ENCODE peak calls at places on chromosomes 16 and 17, in ten cellular contexts. One of them, this sample, is unnamed.

GRCh38 chr17:82196273-82196672 is 16.4 kb downstream of the CCDC57 start:
- DNase-seq in C1 segment of cervical spinal cord: no peak
- DNase-seq in islet precursor cell: no peak
- DNase-seq in keratinocyte: no peak
- DNase-seq in posterior cingulate gyrus: no peak
- DNase-seq in T-cell: no peak
- DNase-seq in foreskin fibroblast: no peak
- DNase-seq in stimulated activated CD4-positive, alpha-beta T cell treated with anti-CD3 and anti-CD28 coated beads, TNF-alpha, amount 100 ng/mL, for 48 hours: no peak
- DNase-seq in activated CD8-positive, alpha-beta memory T cell treated with anti-CD3 and anti-CD28 coated beads, Interleukin-2, amount 10 ng/mL, durations not matched to agents 7 days and 5 days: no peak
- DNase-seq in stimulated activated naive CD8-positive, alpha-beta T cell treated with anti-CD3 and anti-CD28 coated beads, Interleukin-15, amount 100 ng/mL, for 72 hours: no peak
- DNase-seq in this sample: no peak

GRCh38 chr17:78367193-78367592 is 7.3 kb upstream of the SOCS3 start:
- DNase-seq in posterior cingulate gyrus: no peak
- DNase-seq in islet precursor cell: peak; percentile 61
- DNase-seq in foreskin fibroblast: no peak
- DNase-seq in stimulated activated CD4-positive, alpha-beta T cell treated with anti-CD3 and anti-CD28 coated beads, TNF-alpha, amount 100 ng/mL, for 48 hours: no peak
- DNase-seq in stimulated activated naive CD8-positive, alpha-beta T cell treated with anti-CD3 and anti-CD28 coated beads, Interleukin-15, amount 100 ng/mL, for 72 hours: no peak
- DNase-seq in T-cell: no peak
- DNase-seq in keratinocyte: no peak
- DNase-seq in C1 segment of cervical spinal cord: no peak
- DNase-seq in activated CD8-positive, alpha-beta memory T cell treated with anti-CD3 and anti-CD28 coated beads, Interleukin-2, amount 10 ng/mL, durations not matched to agents 7 days and 5 days: no peak
- DNase-seq in this sample: no peak

GRCh38 chr17:28760987-28761562 is 17.3 kb downstream of the TRAF4 start:
- DNase-seq in posterior cingulate gyrus: no peak
- DNase-seq in keratinocyte: no peak
- DNase-seq in stimulated activated CD4-positive, alpha-beta T cell treated with anti-CD3 and anti-CD28 coated beads, TNF-alpha, amount 100 ng/mL, for 48 hours: no peak
- DNase-seq in activated CD8-positive, alpha-beta memory T cell treated with anti-CD3 and anti-CD28 coated beads, Interleukin-2, amount 10 ng/mL, durations not matched to agents 7 days and 5 days: no peak
- DNase-seq in stimulated activated naive CD8-positive, alpha-beta T cell treated with anti-CD3 and anti-CD28 coated beads, Interleukin-15, amount 100 ng/mL, for 72 hours: no peak
- DNase-seq in islet precursor cell: no peak
- DNase-seq in foreskin fibroblast: peak; percentile 65
- DNase-seq in C1 segment of cervical spinal cord: peak; percentile 94
- DNase-seq in T-cell: no peak
- DNase-seq in this sample: peak; percentile 68

GRCh38 chr17:63542942-63543821 is 7.1 kb upstream of the DCAF7 start:
- DNase-seq in stimulated activated naive CD8-positive, alpha-beta T cell treated with anti-CD3 and anti-CD28 coated beads, Interleukin-15, amount 100 ng/mL, for 72 hours: no peak
- DNase-seq in stimulated activated CD4-positive, alpha-beta T cell treated with anti-CD3 and anti-CD28 coated beads, TNF-alpha, amount 100 ng/mL, for 48 hours: no peak
- DNase-seq in activated CD8-positive, alpha-beta memory T cell treated with anti-CD3 and anti-CD28 coated beads, Interleukin-2, amount 10 ng/mL, durations not matched to agents 7 days and 5 days: no peak
- DNase-seq in T-cell: no peak
- DNase-seq in keratinocyte: no peak
- DNase-seq in posterior cingulate gyrus: peak; percentile 40
- DNase-seq in foreskin fibroblast: no peak
- DNase-seq in islet precursor cell: peak; percentile 56
- DNase-seq in C1 segment of cervical spinal cord: no peak
- DNase-seq in this sample: no peak

GRCh38 chr17:80857721-80858171 is 133.9 kb upstream of the CHMP6 start:
- DNase-seq in posterior cingulate gyrus: peak; percentile 76
- DNase-seq in foreskin fibroblast: no peak
- DNase-seq in stimulated activated CD4-positive, alpha-beta T cell treated with anti-CD3 and anti-CD28 coated beads, TNF-alpha, amount 100 ng/mL, for 48 hours: no peak
- DNase-seq in T-cell: no peak
- DNase-seq in C1 segment of cervical spinal cord: no peak
- DNase-seq in stimulated activated naive CD8-positive, alpha-beta T cell treated with anti-CD3 and anti-CD28 coated beads, Interleukin-15, amount 100 ng/mL, for 72 hours: no peak
- DNase-seq in keratinocyte: no peak
- DNase-seq in islet precursor cell: no peak
- DNase-seq in activated CD8-positive, alpha-beta memory T cell treated with anti-CD3 and anti-CD28 coated beads, Interleukin-2, amount 10 ng/mL, durations not matched to agents 7 days and 5 days: no peak
- DNase-seq in this sample: no peak

GRCh38 chr17:47332287-47332686 is 8.5 kb downstream of the EFCAB13 start:
- DNase-seq in stimulated activated CD4-positive, alpha-beta T cell treated with anti-CD3 and anti-CD28 coated beads, TNF-alpha, amount 100 ng/mL, for 48 hours: no peak
- DNase-seq in foreskin fibroblast: no peak
- DNase-seq in C1 segment of cervical spinal cord: no peak
- DNase-seq in posterior cingulate gyrus: no peak
- DNase-seq in stimulated activated naive CD8-positive, alpha-beta T cell treated with anti-CD3 and anti-CD28 coated beads, Interleukin-15, amount 100 ng/mL, for 72 hours: no peak
- DNase-seq in T-cell: no peak
- DNase-seq in keratinocyte: no peak
- DNase-seq in activated CD8-positive, alpha-beta memory T cell treated with anti-CD3 and anti-CD28 coated beads, Interleukin-2, amount 10 ng/mL, durations not matched to agents 7 days and 5 days: no peak
- DNase-seq in islet precursor cell: no peak
- DNase-seq in this sample: no peak

GRCh38 chr17:12730421-12730820 is 58.9 kb upstream of the ARHGAP44 start:
- DNase-seq in stimulated activated CD4-positive, alpha-beta T cell treated with anti-CD3 and anti-CD28 coated beads, TNF-alpha, amount 100 ng/mL, for 48 hours: no peak
- DNase-seq in islet precursor cell: no peak
- DNase-seq in activated CD8-positive, alpha-beta memory T cell treated with anti-CD3 and anti-CD28 coated beads, Interleukin-2, amount 10 ng/mL, durations not matched to agents 7 days and 5 days: no peak
- DNase-seq in posterior cingulate gyrus: no peak
- DNase-seq in keratinocyte: no peak
- DNase-seq in foreskin fibroblast: no peak
- DNase-seq in C1 segment of cervical spinal cord: no peak
- DNase-seq in stimulated activated naive CD8-positive, alpha-beta T cell treated with anti-CD3 and anti-CD28 coated beads, Interleukin-15, amount 100 ng/mL, for 72 hours: no peak
- DNase-seq in T-cell: no peak
- DNase-seq in this sample: no peak

GRCh38 chr16:50096791-50097190 is 31.0 kb downstream of the HEATR3 start:
- DNase-seq in T-cell: no peak
- DNase-seq in keratinocyte: no peak
- DNase-seq in stimulated activated CD4-positive, alpha-beta T cell treated with anti-CD3 and anti-CD28 coated beads, TNF-alpha, amount 100 ng/mL, for 48 hours: no peak
- DNase-seq in stimulated activated naive CD8-positive, alpha-beta T cell treated with anti-CD3 and anti-CD28 coated beads, Interleukin-15, amount 100 ng/mL, for 72 hours: no peak
- DNase-seq in islet precursor cell: no peak
- DNase-seq in activated CD8-positive, alpha-beta memory T cell treated with anti-CD3 and anti-CD28 coated beads, Interleukin-2, amount 10 ng/mL, durations not matched to agents 7 days and 5 days: no peak
- DNase-seq in C1 segment of cervical spinal cord: no peak
- DNase-seq in posterior cingulate gyrus: no peak
- DNase-seq in foreskin fibroblast: peak; percentile 82
- DNase-seq in this sample: no peak

GRCh38 chr17:27649929-27650328 is 18.9 kb downstream of the LGALS9 start:
- DNase-seq in foreskin fibroblast: no peak
- DNase-seq in keratinocyte: no peak
- DNase-seq in islet precursor cell: no peak
- DNase-seq in activated CD8-positive, alpha-beta memory T cell treated with anti-CD3 and anti-CD28 coated beads, Interleukin-2, amount 10 ng/mL, durations not matched to agents 7 days and 5 days: no peak
- DNase-seq in posterior cingulate gyrus: peak; percentile 92
- DNase-seq in stimulated activated CD4-positive, alpha-beta T cell treated with anti-CD3 and anti-CD28 coated beads, TNF-alpha, amount 100 ng/mL, for 48 hours: no peak
- DNase-seq in stimulated activated naive CD8-positive, alpha-beta T cell treated with anti-CD3 and anti-CD28 coated beads, Interleukin-15, amount 100 ng/mL, for 72 hours: no peak
- DNase-seq in C1 segment of cervical spinal cord: peak; percentile 28
- DNase-seq in T-cell: no peak
- DNase-seq in this sample: peak; percentile 66

GRCh38 chr16:49650603-49651002 is 205.3 kb downstream of the ZNF423 start:
- DNase-seq in islet precursor cell: no peak
- DNase-seq in C1 segment of cervical spinal cord: no peak
- DNase-seq in foreskin fibroblast: no peak
- DNase-seq in stimulated activated naive CD8-positive, alpha-beta T cell treated with anti-CD3 and anti-CD28 coated beads, Interleukin-15, amount 100 ng/mL, for 72 hours: no peak
- DNase-seq in activated CD8-positive, alpha-beta memory T cell treated with anti-CD3 and anti-CD28 coated beads, Interleukin-2, amount 10 ng/mL, durations not matched to agents 7 days and 5 days: no peak
- DNase-seq in posterior cingulate gyrus: no peak
- DNase-seq in T-cell: no peak
- DNase-seq in stimulated activated CD4-positive, alpha-beta T cell treated with anti-CD3 and anti-CD28 coated beads, TNF-alpha, amount 100 ng/mL, for 48 hours: no peak
- DNase-seq in keratinocyte: no peak
- DNase-seq in this sample: no peak

GRCh38 chr17:74368341-74369152 is 1.2 kb downstream of the GPR142 start:
- DNase-seq in foreskin fibroblast: peak; percentile 28
- DNase-seq in T-cell: peak; percentile 75
- DNase-seq in stimulated activated naive CD8-positive, alpha-beta T cell treated with anti-CD3 and anti-CD28 coated beads, Interleukin-15, amount 100 ng/mL, for 72 hours: peak; percentile 64
- DNase-seq in C1 segment of cervical spinal cord: peak; percentile 42
- DNase-seq in posterior cingulate gyrus: peak; percentile 94
- DNase-seq in stimulated activated CD4-positive, alpha-beta T cell treated with anti-CD3 and anti-CD28 coated beads, TNF-alpha, amount 100 ng/mL, for 48 hours: peak; percentile 61
- DNase-seq in islet precursor cell: peak; percentile 82
- DNase-seq in activated CD8-positive, alpha-beta memory T cell treated with anti-CD3 and anti-CD28 coated beads, Interleukin-2, amount 10 ng/mL, durations not matched to agents 7 days and 5 days: peak; percentile 78
- DNase-seq in keratinocyte: no peak
- DNase-seq in this sample: peak; percentile 61

GRCh38 chr17:12256380-12256995 is 235.8 kb downstream of the MAP2K4 start:
- DNase-seq in C1 segment of cervical spinal cord: peak; percentile 7
- DNase-seq in islet precursor cell: no peak
- DNase-seq in stimulated activated naive CD8-positive, alpha-beta T cell treated with anti-CD3 and anti-CD28 coated beads, Interleukin-15, amount 100 ng/mL, for 72 hours: peak; percentile 17
- DNase-seq in posterior cingulate gyrus: no peak
- DNase-seq in stimulated activated CD4-positive, alpha-beta T cell treated with anti-CD3 and anti-CD28 coated beads, TNF-alpha, amount 100 ng/mL, for 48 hours: no peak
- DNase-seq in foreskin fibroblast: peak; percentile 23
- DNase-seq in T-cell: no peak
- DNase-seq in activated CD8-positive, alpha-beta memory T cell treated with anti-CD3 and anti-CD28 coated beads, Interleukin-2, amount 10 ng/mL, durations not matched to agents 7 days and 5 days: no peak
- DNase-seq in keratinocyte: no peak
- DNase-seq in this sample: no peak

GRCh38 chr16:67673712-67674580 is 7.3 kb downstream of the C16orf86 start:
- DNase-seq in stimulated activated naive CD8-positive, alpha-beta T cell treated with anti-CD3 and anti-CD28 coated beads, Interleukin-15, amount 100 ng/mL, for 72 hours: no peak
- DNase-seq in activated CD8-positive, alpha-beta memory T cell treated with anti-CD3 and anti-CD28 coated beads, Interleukin-2, amount 10 ng/mL, durations not matched to agents 7 days and 5 days: no peak
- DNase-seq in C1 segment of cervical spinal cord: peak; percentile 72
- DNase-seq in posterior cingulate gyrus: no peak
- DNase-seq in T-cell: no peak
- DNase-seq in stimulated activated CD4-positive, alpha-beta T cell treated with anti-CD3 and anti-CD28 coated beads, TNF-alpha, amount 100 ng/mL, for 48 hours: no peak
- DNase-seq in islet precursor cell: peak; percentile 51
- DNase-seq in keratinocyte: no peak
- DNase-seq in foreskin fibroblast: no peak
- DNase-seq in this sample: peak; percentile 39

GRCh38 chr16:10362077-10362863 is 23.6 kb upstream of the ATF7IP2 start:
- DNase-seq in islet precursor cell: no peak
- DNase-seq in foreskin fibroblast: no peak
- DNase-seq in stimulated activated CD4-positive, alpha-beta T cell treated with anti-CD3 and anti-CD28 coated beads, TNF-alpha, amount 100 ng/mL, for 48 hours: no peak
- DNase-seq in keratinocyte: no peak
- DNase-seq in T-cell: peak; percentile 3
- DNase-seq in posterior cingulate gyrus: no peak
- DNase-seq in stimulated activated naive CD8-positive, alpha-beta T cell treated with anti-CD3 and anti-CD28 coated beads, Interleukin-15, amount 100 ng/mL, for 72 hours: no peak
- DNase-seq in C1 segment of cervical spinal cord: no peak
- DNase-seq in activated CD8-positive, alpha-beta memory T cell treated with anti-CD3 and anti-CD28 coated beads, Interleukin-2, amount 10 ng/mL, durations not matched to agents 7 days and 5 days: no peak
- DNase-seq in this sample: no peak

GRCh38 chr17:73546770-73547345 is 97.4 kb downstream of the SDK2 start:
- DNase-seq in T-cell: peak; percentile 51
- DNase-seq in posterior cingulate gyrus: peak; percentile 66
- DNase-seq in C1 segment of cervical spinal cord: no peak
- DNase-seq in stimulated activated naive CD8-positive, alpha-beta T cell treated with anti-CD3 and anti-CD28 coated beads, Interleukin-15, amount 100 ng/mL, for 72 hours: no peak
- DNase-seq in keratinocyte: peak; percentile 45
- DNase-seq in foreskin fibroblast: peak; percentile 4
- DNase-seq in stimulated activated CD4-positive, alpha-beta T cell treated with anti-CD3 and anti-CD28 coated beads, TNF-alpha, amount 100 ng/mL, for 48 hours: no peak
- DNase-seq in islet precursor cell: peak; percentile 92
- DNase-seq in activated CD8-positive, alpha-beta memory T cell treated with anti-CD3 and anti-CD28 coated beads, Interleukin-2, amount 10 ng/mL, durations not matched to agents 7 days and 5 days: peak; percentile 58
- DNase-seq in this sample: no peak

GRCh38 chr17:20935740-20936139 is 107.1 kb downstream of the USP22 start:
- DNase-seq in activated CD8-positive, alpha-beta memory T cell treated with anti-CD3 and anti-CD28 coated beads, Interleukin-2, amount 10 ng/mL, durations not matched to agents 7 days and 5 days: no peak
- DNase-seq in islet precursor cell: no peak
- DNase-seq in C1 segment of cervical spinal cord: no peak
- DNase-seq in stimulated activated CD4-positive, alpha-beta T cell treated with anti-CD3 and anti-CD28 coated beads, TNF-alpha, amount 100 ng/mL, for 48 hours: no peak
- DNase-seq in T-cell: no peak
- DNase-seq in foreskin fibroblast: peak; percentile 49
- DNase-seq in keratinocyte: no peak
- DNase-seq in posterior cingulate gyrus: no peak
- DNase-seq in stimulated activated naive CD8-positive, alpha-beta T cell treated with anti-CD3 and anti-CD28 coated beads, Interleukin-15, amount 100 ng/mL, for 72 hours: no peak
- DNase-seq in this sample: no peak

GRCh38 chr17:12850996-12851395 is 61.7 kb downstream of the ARHGAP44 start:
- DNase-seq in C1 segment of cervical spinal cord: no peak
- DNase-seq in posterior cingulate gyrus: peak; percentile 90
- DNase-seq in keratinocyte: no peak
- DNase-seq in stimulated activated naive CD8-positive, alpha-beta T cell treated with anti-CD3 and anti-CD28 coated beads, Interleukin-15, amount 100 ng/mL, for 72 hours: no peak
- DNase-seq in foreskin fibroblast: no peak
- DNase-seq in activated CD8-positive, alpha-beta memory T cell treated with anti-CD3 and anti-CD28 coated beads, Interleukin-2, amount 10 ng/mL, durations not matched to agents 7 days and 5 days: no peak
- DNase-seq in T-cell: no peak
- DNase-seq in islet precursor cell: no peak
- DNase-seq in stimulated activated CD4-positive, alpha-beta T cell treated with anti-CD3 and anti-CD28 coated beads, TNF-alpha, amount 100 ng/mL, for 48 hours: no peak
- DNase-seq in this sample: no peak

GRCh38 chr16:57998484-57998883 is 2.0 kb downstream of the ZNF319 start:
- DNase-seq in islet precursor cell: peak; percentile 89
- DNase-seq in activated CD8-positive, alpha-beta memory T cell treated with anti-CD3 and anti-CD28 coated beads, Interleukin-2, amount 10 ng/mL, durations not matched to agents 7 days and 5 days: peak; percentile 93
- DNase-seq in stimulated activated CD4-positive, alpha-beta T cell treated with anti-CD3 and anti-CD28 coated beads, TNF-alpha, amount 100 ng/mL, for 48 hours: no peak
- DNase-seq in foreskin fibroblast: no peak
- DNase-seq in keratinocyte: peak; percentile 38
- DNase-seq in posterior cingulate gyrus: peak; percentile 70
- DNase-seq in C1 segment of cervical spinal cord: no peak
- DNase-seq in T-cell: peak; percentile 68
- DNase-seq in stimulated activated naive CD8-positive, alpha-beta T cell treated with anti-CD3 and anti-CD28 coated beads, Interleukin-15, amount 100 ng/mL, for 72 hours: peak; percentile 65
- DNase-seq in this sample: no peak

GRCh38 chr16:3401719-3402397 is 843 bp downstream of the ZNF174 start:
- DNase-seq in islet precursor cell: no peak
- DNase-seq in T-cell: no peak
- DNase-seq in C1 segment of cervical spinal cord: no peak
- DNase-seq in keratinocyte: no peak
- DNase-seq in activated CD8-positive, alpha-beta memory T cell treated with anti-CD3 and anti-CD28 coated beads, Interleukin-2, amount 10 ng/mL, durations not matched to agents 7 days and 5 days: no peak
- DNase-seq in foreskin fibroblast: no peak
- DNase-seq in stimulated activated CD4-positive, alpha-beta T cell treated with anti-CD3 and anti-CD28 coated beads, TNF-alpha, amount 100 ng/mL, for 48 hours: no peak
- DNase-seq in stimulated activated naive CD8-positive, alpha-beta T cell treated with anti-CD3 and anti-CD28 coated beads, Interleukin-15, amount 100 ng/mL, for 72 hours: no peak
- DNase-seq in posterior cingulate gyrus: no peak
- DNase-seq in this sample: no peak

GRCh38 chr17:3895354-3895753 is 2.5 kb upstream of the CAMKK1 start:
- DNase-seq in foreskin fibroblast: no peak
- DNase-seq in keratinocyte: no peak
- DNase-seq in C1 segment of cervical spinal cord: no peak
- DNase-seq in stimulated activated naive CD8-positive, alpha-beta T cell treated with anti-CD3 and anti-CD28 coated beads, Interleukin-15, amount 100 ng/mL, for 72 hours: no peak
- DNase-seq in T-cell: no peak
- DNase-seq in posterior cingulate gyrus: no peak
- DNase-seq in islet precursor cell: no peak
- DNase-seq in activated CD8-positive, alpha-beta memory T cell treated with anti-CD3 and anti-CD28 coated beads, Interleukin-2, amount 10 ng/mL, durations not matched to agents 7 days and 5 days: no peak
- DNase-seq in stimulated activated CD4-positive, alpha-beta T cell treated with anti-CD3 and anti-CD28 coated beads, TNF-alpha, amount 100 ng/mL, for 48 hours: no peak
- DNase-seq in this sample: no peak

GRCh38 chr16:29789775-29790182 is 772 bp upstream of the KIF22 start:
- DNase-seq in stimulated activated CD4-positive, alpha-beta T cell treated with anti-CD3 and anti-CD28 coated beads, TNF-alpha, amount 100 ng/mL, for 48 hours: no peak
- DNase-seq in T-cell: no peak
- DNase-seq in islet precursor cell: no peak
- DNase-seq in stimulated activated naive CD8-positive, alpha-beta T cell treated with anti-CD3 and anti-CD28 coated beads, Interleukin-15, amount 100 ng/mL, for 72 hours: peak; percentile 15
- DNase-seq in keratinocyte: no peak
- DNase-seq in foreskin fibroblast: no peak
- DNase-seq in posterior cingulate gyrus: no peak
- DNase-seq in activated CD8-positive, alpha-beta memory T cell treated with anti-CD3 and anti-CD28 coated beads, Interleukin-2, amount 10 ng/mL, durations not matched to agents 7 days and 5 days: no peak
- DNase-seq in C1 segment of cervical spinal cord: no peak
- DNase-seq in this sample: no peak

This sample was measured in hypothalamus.